ENCODE peak calls at places on chromosomes 5 and 9, in seven cellular contexts. One of them, this sample, is unnamed.

GRCh38 chr9:37542895-37543294 is 33.3 kb downstream of the FBXO10 start:
- DNase-seq in HCEC 1CT: no peak
- DNase-seq in OCI-M1: no peak
- DNase-seq in frontal cortex: no peak
- DNase-seq in activated naive CD8-positive, alpha-beta T cell treated with anti-CD3 and anti-CD28 coated beads, Interleukin-2, amount 50 U/mL, for 24 hours: no peak
- DNase-seq in foreskin fibroblast: no peak
- DNase-seq in stimulated activated CD4-positive, alpha-beta T cell treated with anti-CD3 and anti-CD28 coated beads, Interleukin-2, amount 100 ng/mL, for 48 hours: no peak
- DNase-seq in this sample: no peak

GRCh38 chr9:120452631-120453030 is 127.3 kb downstream of the CDK5RAP2 start:
- DNase-seq in frontal cortex: no peak
- DNase-seq in OCI-M1: no peak
- DNase-seq in HCEC 1CT: no peak
- DNase-seq in foreskin fibroblast: no peak
- DNase-seq in activated naive CD8-positive, alpha-beta T cell treated with anti-CD3 and anti-CD28 coated beads, Interleukin-2, amount 50 U/mL, for 24 hours: no peak
- DNase-seq in stimulated activated CD4-positive, alpha-beta T cell treated with anti-CD3 and anti-CD28 coated beads, Interleukin-2, amount 100 ng/mL, for 48 hours: no peak
- DNase-seq in this sample: no peak

GRCh38 chr5:104913840-104914239 is 1351.3 kb upstream of the NUDT12 start:
- DNase-seq in activated naive CD8-positive, alpha-beta T cell treated with anti-CD3 and anti-CD28 coated beads, Interleukin-2, amount 50 U/mL, for 24 hours: no peak
- DNase-seq in frontal cortex: no peak
- DNase-seq in stimulated activated CD4-positive, alpha-beta T cell treated with anti-CD3 and anti-CD28 coated beads, Interleukin-2, amount 100 ng/mL, for 48 hours: no peak
- DNase-seq in foreskin fibroblast: no peak
- DNase-seq in OCI-M1: no peak
- DNase-seq in HCEC 1CT: no peak
- DNase-seq in this sample: no peak

GRCh38 chr9:78563269-78563668 is 266.3 kb downstream of the PSAT1 start:
- DNase-seq in foreskin fibroblast: no peak
- DNase-seq in stimulated activated CD4-positive, alpha-beta T cell treated with anti-CD3 and anti-CD28 coated beads, Interleukin-2, amount 100 ng/mL, for 48 hours: no peak
- DNase-seq in HCEC 1CT: no peak
- DNase-seq in OCI-M1: no peak
- DNase-seq in activated naive CD8-positive, alpha-beta T cell treated with anti-CD3 and anti-CD28 coated beads, Interleukin-2, amount 50 U/mL, for 24 hours: no peak
- DNase-seq in frontal cortex: no peak
- DNase-seq in this sample: no peak

GRCh38 chr9:108275906-108276305 is 579.9 kb downstream of the ACTL7B start:
- DNase-seq in stimulated activated CD4-positive, alpha-beta T cell treated with anti-CD3 and anti-CD28 coated beads, Interleukin-2, amount 100 ng/mL, for 48 hours: no peak
- DNase-seq in foreskin fibroblast: no peak
- DNase-seq in HCEC 1CT: no peak
- DNase-seq in frontal cortex: no peak
- DNase-seq in OCI-M1: no peak
- DNase-seq in activated naive CD8-positive, alpha-beta T cell treated with anti-CD3 and anti-CD28 coated beads, Interleukin-2, amount 50 U/mL, for 24 hours: no peak
- DNase-seq in this sample: no peak

GRCh38 chr5:151068571-151069197 is 12.2 kb downstream of the TNIP1 start:
- DNase-seq in frontal cortex: no peak
- DNase-seq in foreskin fibroblast: peak
- DNase-seq in HCEC 1CT: no peak
- DNase-seq in activated naive CD8-positive, alpha-beta T cell treated with anti-CD3 and anti-CD28 coated beads, Interleukin-2, amount 50 U/mL, for 24 hours: peak
- DNase-seq in OCI-M1: no peak
- DNase-seq in stimulated activated CD4-positive, alpha-beta T cell treated with anti-CD3 and anti-CD28 coated beads, Interleukin-2, amount 100 ng/mL, for 48 hours: peak
- DNase-seq in this sample: no peak

GRCh38 chr9:98869078-98869745 is 61.7 kb downstream of the GALNT12 start:
- DNase-seq in OCI-M1: no peak
- DNase-seq in HCEC 1CT: no peak
- DNase-seq in activated naive CD8-positive, alpha-beta T cell treated with anti-CD3 and anti-CD28 coated beads, Interleukin-2, amount 50 U/mL, for 24 hours: no peak
- DNase-seq in frontal cortex: no peak
- DNase-seq in stimulated activated CD4-positive, alpha-beta T cell treated with anti-CD3 and anti-CD28 coated beads, Interleukin-2, amount 100 ng/mL, for 48 hours: no peak
- DNase-seq in foreskin fibroblast: no peak
- DNase-seq in this sample: no peak

GRCh38 chr5:118956727-118957126 is 31.6 kb downstream of the DTWD2 start:
- DNase-seq in foreskin fibroblast: peak
- DNase-seq in activated naive CD8-positive, alpha-beta T cell treated with anti-CD3 and anti-CD28 coated beads, Interleukin-2, amount 50 U/mL, for 24 hours: no peak
- DNase-seq in frontal cortex: no peak
- DNase-seq in OCI-M1: peak
- DNase-seq in HCEC 1CT: peak
- DNase-seq in stimulated activated CD4-positive, alpha-beta T cell treated with anti-CD3 and anti-CD28 coated beads, Interleukin-2, amount 100 ng/mL, for 48 hours: no peak
- DNase-seq in this sample: no peak

GRCh38 chr9:88458716-88459115 is 70.5 kb downstream of the SPIN1 start:
- DNase-seq in HCEC 1CT: peak
- DNase-seq in frontal cortex: no peak
- DNase-seq in OCI-M1: no peak
- DNase-seq in foreskin fibroblast: peak
- DNase-seq in activated naive CD8-positive, alpha-beta T cell treated with anti-CD3 and anti-CD28 coated beads, Interleukin-2, amount 50 U/mL, for 24 hours: no peak
- DNase-seq in stimulated activated CD4-positive, alpha-beta T cell treated with anti-CD3 and anti-CD28 coated beads, Interleukin-2, amount 100 ng/mL, for 48 hours: no peak
- DNase-seq in this sample: no peak

GRCh38 chr9:117543089-117543488 is 128.2 kb upstream of the ASTN2 start:
- DNase-seq in stimulated activated CD4-positive, alpha-beta T cell treated with anti-CD3 and anti-CD28 coated beads, Interleukin-2, amount 100 ng/mL, for 48 hours: no peak
- DNase-seq in OCI-M1: no peak
- DNase-seq in HCEC 1CT: no peak
- DNase-seq in foreskin fibroblast: no peak
- DNase-seq in activated naive CD8-positive, alpha-beta T cell treated with anti-CD3 and anti-CD28 coated beads, Interleukin-2, amount 50 U/mL, for 24 hours: no peak
- DNase-seq in frontal cortex: no peak
- DNase-seq in this sample: no peak

GRCh38 chr9:84557751-84558150 is 111.8 kb upstream of the NTRK2 start:
- DNase-seq in OCI-M1: no peak
- DNase-seq in frontal cortex: no peak
- DNase-seq in activated naive CD8-positive, alpha-beta T cell treated with anti-CD3 and anti-CD28 coated beads, Interleukin-2, amount 50 U/mL, for 24 hours: no peak
- DNase-seq in foreskin fibroblast: no peak
- DNase-seq in stimulated activated CD4-positive, alpha-beta T cell treated with anti-CD3 and anti-CD28 coated beads, Interleukin-2, amount 100 ng/mL, for 48 hours: no peak
- DNase-seq in HCEC 1CT: no peak
- DNase-seq in this sample: no peak

GRCh38 chr5:14908195-14908594 is 36.6 kb upstream of the ANKH start:
- DNase-seq in activated naive CD8-positive, alpha-beta T cell treated with anti-CD3 and anti-CD28 coated beads, Interleukin-2, amount 50 U/mL, for 24 hours: no peak
- DNase-seq in OCI-M1: no peak
- DNase-seq in frontal cortex: no peak
- DNase-seq in stimulated activated CD4-positive, alpha-beta T cell treated with anti-CD3 and anti-CD28 coated beads, Interleukin-2, amount 100 ng/mL, for 48 hours: no peak
- DNase-seq in HCEC 1CT: peak
- DNase-seq in foreskin fibroblast: peak
- DNase-seq in this sample: no peak

GRCh38 chr5:52709171-52709925 is 78.4 kb upstream of the ITGA1 start:
- DNase-seq in stimulated activated CD4-positive, alpha-beta T cell treated with anti-CD3 and anti-CD28 coated beads, Interleukin-2, amount 100 ng/mL, for 48 hours: no peak
- DNase-seq in frontal cortex: no peak
- DNase-seq in HCEC 1CT: peak
- DNase-seq in activated naive CD8-positive, alpha-beta T cell treated with anti-CD3 and anti-CD28 coated beads, Interleukin-2, amount 50 U/mL, for 24 hours: no peak
- DNase-seq in OCI-M1: peak
- DNase-seq in foreskin fibroblast: peak
- DNase-seq in this sample: no peak

GRCh38 chr5:39665328-39665727 is 240.5 kb upstream of the DAB2 start:
- DNase-seq in stimulated activated CD4-positive, alpha-beta T cell treated with anti-CD3 and anti-CD28 coated beads, Interleukin-2, amount 100 ng/mL, for 48 hours: no peak
- DNase-seq in frontal cortex: no peak
- DNase-seq in HCEC 1CT: no peak
- DNase-seq in OCI-M1: no peak
- DNase-seq in activated naive CD8-positive, alpha-beta T cell treated with anti-CD3 and anti-CD28 coated beads, Interleukin-2, amount 50 U/mL, for 24 hours: no peak
- DNase-seq in foreskin fibroblast: no peak
- DNase-seq in this sample: no peak

GRCh38 chr9:85523202-85523601 is 218.6 kb downstream of the AGTPBP1 start:
- DNase-seq in activated naive CD8-positive, alpha-beta T cell treated with anti-CD3 and anti-CD28 coated beads, Interleukin-2, amount 50 U/mL, for 24 hours: no peak
- DNase-seq in stimulated activated CD4-positive, alpha-beta T cell treated with anti-CD3 and anti-CD28 coated beads, Interleukin-2, amount 100 ng/mL, for 48 hours: no peak
- DNase-seq in HCEC 1CT: no peak
- DNase-seq in foreskin fibroblast: no peak
- DNase-seq in frontal cortex: no peak
- DNase-seq in OCI-M1: no peak
- DNase-seq in this sample: no peak

GRCh38 chr5:91556-92263 is at the start of gene PLEKHG4B:
- DNase-seq in OCI-M1: no peak
- DNase-seq in HCEC 1CT: no peak
- DNase-seq in foreskin fibroblast: peak
- DNase-seq in stimulated activated CD4-positive, alpha-beta T cell treated with anti-CD3 and anti-CD28 coated beads, Interleukin-2, amount 100 ng/mL, for 48 hours: no peak
- DNase-seq in frontal cortex: no peak
- DNase-seq in activated naive CD8-positive, alpha-beta T cell treated with anti-CD3 and anti-CD28 coated beads, Interleukin-2, amount 50 U/mL, for 24 hours: peak
- DNase-seq in this sample: no peak

GRCh38 chr5:82772281-82772680 is 304.9 kb downstream of the TMEM167A start:
- DNase-seq in activated naive CD8-positive, alpha-beta T cell treated with anti-CD3 and anti-CD28 coated beads, Interleukin-2, amount 50 U/mL, for 24 hours: no peak
- DNase-seq in OCI-M1: no peak
- DNase-seq in stimulated activated CD4-positive, alpha-beta T cell treated with anti-CD3 and anti-CD28 coated beads, Interleukin-2, amount 100 ng/mL, for 48 hours: no peak
- DNase-seq in foreskin fibroblast: no peak
- DNase-seq in frontal cortex: no peak
- DNase-seq in HCEC 1CT: no peak
- DNase-seq in this sample: no peak